ENCODE peak calls at places on chromosomes 7 and 10, in four cellular contexts. G is activated naive CD4-positive, alpha-beta T cell treated with anti-CD3 and anti-CD28 coated beads, Interleukin-2, amount 10 ng/mL, durations not matched to agents 7 days and 5 days; P is fibroblast of pulmonary artery; L is central memory CD4-positive, alpha-beta T cell. W is an unnamed sample.
A peak's percentile ranks its signal among the peaks of the same experiment; 100 is the strongest.

GRCh38 chr7:434891-435486 is 84.7 kb downstream of the PDGFA start:
- DNase-seq in G (no peak), P (no peak), L (no peak), W (no peak)

GRCh38 chr7:142626420-142627035 is 122.7 kb upstream of the PRSS1 start:
- DNase-seq in G (peak; percentile 77), P (peak; percentile 59), L (peak; percentile 48), W (peak; percentile 41)

GRCh38 chr7:102404005-102404861 is 8.1 kb downstream of the PRKRIP1 start:
- DNase-seq in G (peak; percentile 60), P (peak; percentile 69), L (peak; percentile 66), W (peak; percentile 64)

GRCh38 chr7:114082934-114083647 is 164.3 kb upstream of the PPP1R3A start:
- DNase-seq in G (no peak), P (peak; percentile 25), L (no peak), W (peak; percentile 18)

GRCh38 chr7:17392846-17393245 is 94.4 kb downstream of the AHR start:
- DNase-seq in G (no peak), P (peak; percentile 91), L (no peak), W (peak; percentile 91)

GRCh38 chr7:74203157-74203556 is 6.6 kb upstream of the LAT2 start:
- DNase-seq in G (peak; percentile 23), P (peak; percentile 63), L (no peak), W (peak; percentile 54)

GRCh38 chr7:156022483-156023459 is 210.5 kb upstream of the SHH start:
- DNase-seq in G (no peak), P (no peak), L (no peak), W (no peak)

GRCh38 chr7:67462781-67463191 is 466.2 kb downstream of the TYW1 start:
- DNase-seq in G (no peak), P (no peak), L (no peak), W (no peak)

GRCh38 chr10:17273403-17273802 is 45.4 kb downstream of the VIM start:
- DNase-seq in G (no peak), P (peak; percentile 30), L (no peak), W (peak; percentile 87)

GRCh38 chr7:120993011-120993574 is 4.6 kb downstream of the CPED1 start:
- DNase-seq in G (no peak), P (no peak), L (no peak), W (peak; percentile 71)

GRCh38 chr7:81776159-81776558 is 6.3 kb upstream of the HGF start:
- DNase-seq in G (no peak), P (no peak), L (no peak), W (peak; percentile 40)

GRCh38 chr10:61639952-61640351 is 22.8 kb upstream of the CABCOCO1 start:
- DNase-seq in G (no peak), P (no peak), L (no peak), W (peak; percentile 8)

GRCh38 chr7:105680505-105681187 is 99.4 kb upstream of the EFCAB10 start:
- DNase-seq in G (no peak), P (no peak), L (no peak), W (peak; percentile 54)

GRCh38 chr10:29535012-29535777 is 99.6 kb downstream of the SVIL start:
- DNase-seq in G (no peak), P (peak; percentile 75), L (no peak), W (peak; percentile 74)

GRCh38 chr10:81963606-81964005 is 88.6 kb downstream of the NRG3 start:
- DNase-seq in G (no peak), P (peak; percentile 37), L (no peak), W (no peak)

GRCh38 chr7:31122649-31123058 is 70.5 kb downstream of the ADCYAP1R1 start:
- DNase-seq in G (peak; percentile 63), P (peak; percentile 93), L (no peak), W (peak; percentile 90)

GRCh38 chr7:54674891-54675290 is 84.1 kb downstream of the SEC61G start:
- DNase-seq in G (no peak), P (no peak), L (no peak), W (no peak)

GRCh38 chr10:91887075-91887899 is 22.0 kb downstream of the FGFBP3 start:
- DNase-seq in G (peak; percentile 41), P (peak; percentile 57), L (peak; percentile 3), W (peak; percentile 39)

GRCh38 chr10:110110338-110110737 is 97.1 kb upstream of the MXI1 start:
- DNase-seq in G (no peak), P (no peak), L (no peak), W (no peak)

GRCh38 chr10:9096288-9096687 is 1041.8 kb downstream of the GATA3 start:
- DNase-seq in G (peak; percentile 52), P (no peak), L (peak; percentile 75), W (no peak)

GRCh38 chr7:45092931-45093235 is 4.1 kb upstream of the NACAD start:
- DNase-seq in G (no peak), P (no peak), L (no peak), W (no peak)

GRCh38 chr10:8133146-8133545 is 78.7 kb downstream of the GATA3 start:
- DNase-seq in G (peak; percentile 57), P (no peak), L (no peak), W (no peak)

W was measured in fibroblast of mammary gland.